ENCODE peak calls at places on chromosomes 11 and 22, in nine cellular contexts. J is kidney, K is left lung, Q is ovary, X is thoracic aorta, H is GM23338, C is PC-3, Y is HepG2, Z is aorta. I is an unnamed sample.
A peak's percentile ranks its signal among the peaks of the same experiment; 100 is the strongest.

GRCh38 chr11:103863497-103863896 is 172.9 kb upstream of the DDI1 start:
- DNase-seq in Y (no peak), C (no peak), X (no peak), K (no peak), Q (no peak), H (no peak), Z (no peak), J (no peak), I (no peak)

GRCh38 chr11:44760477-44760872 is 33.7 kb downstream of the TSPAN18 start:
- DNase-seq in Q (no peak), K (no peak), C (no peak), Z (no peak), X (no peak), H (no peak), J (no peak), Y (no peak), I (no peak)

GRCh38 chr11:10305262-10305963 is 540 bp downstream of the ADM start:
- DNase-seq in H (peak; percentile 51), K (peak; percentile 55), X (no peak), Z (peak; percentile 81), Y (peak; percentile 33), Q (peak; percentile 64), J (peak; percentile 79), C (peak; percentile 36), I (peak; percentile 42)

GRCh38 chr22:28882878-28883656 is at the start of gene ZNRF3:
- DNase-seq in C (peak; percentile 83), J (peak; percentile 98), Z (peak; percentile 97), H (peak; percentile 94), Q (peak; percentile 95), Y (peak; percentile 86), K (peak; percentile 93), X (peak; percentile 76), I (peak; percentile 94)

GRCh38 chr11:68749501-68750196 is 1.7 kb downstream of the TESMIN start:
- DNase-seq in Z (no peak), C (no peak), J (no peak), X (no peak), H (peak; percentile 50), Q (no peak), K (no peak), Y (no peak), I (no peak)

GRCh38 chr11:72642815-72643511 is 31.3 kb downstream of the PDE2A start:
- DNase-seq in H (peak; percentile 72), Z (peak; percentile 90), J (peak; percentile 82), X (no peak), C (peak; percentile 69), K (peak; percentile 60), Q (peak; percentile 80), Y (no peak), I (peak; percentile 38)

GRCh38 chr22:43396934-43397457 is 14.8 kb upstream of the MPPED1 start:
- DNase-seq in K (no peak), H (no peak), Y (peak; percentile 57), C (no peak), Q (no peak), X (no peak), J (peak; percentile 64), Z (no peak), I (no peak)

GRCh38 chr22:23243006-23243573 is 62.8 kb downstream of the BCR start:
- DNase-seq in Q (no peak), H (peak; percentile 96), J (no peak), Z (no peak), C (no peak), X (no peak), K (no peak), Y (no peak), I (no peak)

GRCh38 chr11:2698386-2699184 is 1.2 kb downstream of the KCNQ1OT1 start:
- DNase-seq in Q (no peak), X (no peak), Y (no peak), H (peak; percentile 30), Z (no peak), J (no peak), K (peak; percentile 4), C (peak; percentile 11), I (no peak)

GRCh38 chr11:113373306-113373705 is 14.3 kb upstream of the ANKK1 start:
- DNase-seq in J (no peak), H (no peak), Z (no peak), Y (no peak), X (no peak), C (peak; percentile 74), K (no peak), Q (no peak), I (no peak)
- H3K4me1 ChIP-seq in J (no peaks in the 10 kb centered on the region), H (no peaks in the 10 kb centered on the region), Z (no peaks in the 10 kb centered on the region), Y (no peaks in the 10 kb centered on the region), X (no peaks in the 10 kb centered on the region), C (peaks cover 20% of the 10 kb centered on the region), K (no peaks in the 10 kb centered on the region), Q (no peaks in the 10 kb centered on the region), I (no peaks in the 10 kb centered on the region)

GRCh38 chr11:86918943-86919342 is 36.3 kb downstream of the FZD4 start:
- DNase-seq in K (no peak), J (no peak), Z (no peak), X (no peak), Y (no peak), Q (no peak), C (no peak), H (no peak), I (no peak)
- H3K27ac ChIP-seq in K (no peak overlapping the region), J (no peak overlapping the region), Z (peak overlapping the region; percentile 87), X (peak overlapping the region; percentile 88), Y (no peak overlapping the region), Q (peak overlapping the region; percentile 22), C (peak overlapping the region; percentile 29), H (no peak overlapping the region), I (peak overlapping the region; percentile 66)

DNA sequence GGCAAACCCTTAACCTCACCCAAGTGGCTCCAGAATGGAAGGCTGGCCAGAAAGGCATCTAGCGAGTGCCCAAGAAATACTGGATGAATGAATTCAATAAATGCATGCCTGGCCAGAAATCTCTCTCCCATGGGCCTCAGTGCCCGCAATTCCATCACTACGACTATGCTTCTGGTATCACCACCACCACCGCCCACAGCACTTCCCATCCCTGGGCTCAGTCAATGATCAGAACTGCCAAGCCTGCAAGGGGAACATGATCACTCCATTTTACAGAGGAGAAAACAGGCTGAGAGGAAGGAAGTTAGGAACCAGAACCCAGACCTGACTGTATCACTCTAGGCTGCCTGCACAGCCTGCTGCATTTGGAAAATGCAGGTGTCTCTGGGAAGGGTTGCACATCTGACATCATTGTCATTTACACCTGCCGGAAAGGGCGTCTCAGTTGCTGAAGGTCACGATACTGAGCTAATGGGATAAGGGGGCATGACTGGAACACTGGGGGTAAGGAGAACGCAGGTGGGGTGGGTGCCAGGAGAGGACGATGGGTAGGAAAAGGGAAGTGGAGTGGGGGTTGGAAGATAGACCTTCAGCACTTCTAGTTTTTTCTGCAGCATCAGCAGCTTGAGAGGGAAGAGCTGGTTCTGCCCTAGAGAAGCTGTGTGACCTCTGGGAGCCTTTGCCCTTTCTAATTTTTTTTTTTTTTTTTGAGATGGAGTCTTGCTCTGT is 3.2 kb downstream of the GPR152 start:
- DNase-seq in J (no peak), Q (no peak), X (no peak), C (no peak), H (no peak), Z (no peak), K (no peak), Y (no peak), I (no peak)
- H3K4me1 ChIP-seq in J (peaks cover 4% of the 10 kb centered on the region), Q (no peaks in the 10 kb centered on the region), X (no peaks in the 10 kb centered on the region), C (peaks cover under 1% of the 10 kb centered on the region), H (peaks cover under 1% of the 10 kb centered on the region), Z (no peaks in the 10 kb centered on the region), K (no peaks in the 10 kb centered on the region), Y (peaks cover 23% of the 10 kb centered on the region), I (no peaks in the 10 kb centered on the region)

DNA sequence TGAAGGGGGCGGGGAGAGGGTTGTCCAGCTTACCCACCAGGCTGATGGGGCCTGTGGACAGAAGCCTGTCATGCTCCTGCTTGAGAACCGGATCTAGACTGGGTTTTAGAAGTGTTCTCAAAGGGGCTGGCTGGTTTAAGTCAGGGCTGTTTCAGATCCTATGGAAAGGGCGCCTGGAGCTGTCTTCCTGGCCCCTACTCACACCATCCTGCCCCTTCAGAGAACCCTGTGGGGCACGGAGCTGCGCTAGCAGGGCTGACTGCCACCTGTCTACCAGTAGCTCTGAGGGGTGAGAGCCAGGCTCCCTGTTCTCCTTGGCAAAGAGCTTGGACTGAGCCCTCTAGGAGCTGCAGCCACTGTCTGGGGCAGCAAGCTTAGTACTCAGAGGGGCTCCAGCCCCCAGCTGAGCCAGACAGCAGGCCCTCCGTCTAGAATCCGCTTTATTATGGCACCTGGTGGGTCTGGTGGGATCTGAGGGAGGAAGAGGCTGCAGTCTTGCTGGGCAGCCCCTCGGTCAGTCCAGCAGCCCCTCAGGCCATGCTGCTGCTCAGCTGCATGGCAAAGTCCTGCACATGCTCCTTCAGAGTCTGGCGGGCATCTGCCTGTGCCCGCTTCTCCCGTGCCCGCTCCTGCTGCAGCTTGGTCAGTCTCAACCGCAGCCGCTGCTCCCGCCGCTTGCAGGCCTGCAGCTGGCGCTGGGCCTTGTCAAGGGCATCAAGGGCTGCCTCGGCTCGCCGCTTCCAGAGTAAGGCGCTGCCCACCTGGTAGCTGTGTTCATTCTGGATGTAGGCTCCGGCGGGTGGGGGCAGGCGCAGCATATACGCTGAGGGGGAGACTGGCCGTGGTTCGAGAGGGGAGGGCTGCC is 2.3 kb downstream of the THAP7 start:
- DNase-seq in H (no peak), J (peak; percentile 80), K (no peak), Z (no peak), X (no peak), C (no peak), Y (no peak), Q (no peak), I (no peak)
- H3K27ac ChIP-seq in H (no peak overlapping the region), J (no peak overlapping the region), K (no peak overlapping the region), Z (no peak overlapping the region), X (no peak overlapping the region), C (no peak overlapping the region), Y (no peak overlapping the region), Q (peak overlapping the region; percentile 94), I (peak overlapping the region; percentile 98)